ENCODE peak calls at places on chromosomes 3 and 15, in eight cellular contexts. One of them, this sample, is unnamed.

GRCh38 chr3:127674099-127674792 is 1.5 kb downstream of the ABTB1 start:
- DNase-seq in lower leg skin: peak
- DNase-seq in amygdala: no peak
- DNase-seq in stimulated activated CD4-positive, alpha-beta T cell treated with anti-CD3 and anti-CD28 coated beads, Interleukin-2, amount 100 ng/mL, for 48 hours: no peak
- DNase-seq in amniotic stem cell: no peak
- DNase-seq in CD4-positive, alpha-beta memory T cell: no peak
- DNase-seq in MV-4-11: no peak
- DNase-seq in suprapubic skin: peak
- DNase-seq in this sample: no peak

GRCh38 chr15:89401636-89402252 is 67.1 kb upstream of the POLG start:
- DNase-seq in lower leg skin: no peak
- DNase-seq in suprapubic skin: no peak
- DNase-seq in amniotic stem cell: peak
- DNase-seq in MV-4-11: peak
- DNase-seq in amygdala: no peak
- DNase-seq in stimulated activated CD4-positive, alpha-beta T cell treated with anti-CD3 and anti-CD28 coated beads, Interleukin-2, amount 100 ng/mL, for 48 hours: no peak
- DNase-seq in CD4-positive, alpha-beta memory T cell: no peak
- DNase-seq in this sample: peak

GRCh38 chr3:163185721-163186350 is 1689.2 kb downstream of the OTOL1 start:
- DNase-seq in CD4-positive, alpha-beta memory T cell: no peak
- DNase-seq in lower leg skin: no peak
- DNase-seq in suprapubic skin: no peak
- DNase-seq in amygdala: no peak
- DNase-seq in amniotic stem cell: no peak
- DNase-seq in stimulated activated CD4-positive, alpha-beta T cell treated with anti-CD3 and anti-CD28 coated beads, Interleukin-2, amount 100 ng/mL, for 48 hours: no peak
- DNase-seq in MV-4-11: no peak
- DNase-seq in this sample: no peak

GRCh38 chr3:101513419-101513986 is 491 bp upstream of the SENP7 start:
- DNase-seq in MV-4-11: no peak
- DNase-seq in suprapubic skin: no peak
- DNase-seq in CD4-positive, alpha-beta memory T cell: no peak
- DNase-seq in stimulated activated CD4-positive, alpha-beta T cell treated with anti-CD3 and anti-CD28 coated beads, Interleukin-2, amount 100 ng/mL, for 48 hours: no peak
- DNase-seq in lower leg skin: no peak
- DNase-seq in amygdala: no peak
- DNase-seq in amniotic stem cell: peak
- DNase-seq in this sample: no peak

GRCh38 chr15:64521726-64522164 is 61.4 kb downstream of the ZNF609 start:
- DNase-seq in MV-4-11: peak
- DNase-seq in CD4-positive, alpha-beta memory T cell: no peak
- DNase-seq in amniotic stem cell: no peak
- DNase-seq in lower leg skin: no peak
- DNase-seq in suprapubic skin: no peak
- DNase-seq in stimulated activated CD4-positive, alpha-beta T cell treated with anti-CD3 and anti-CD28 coated beads, Interleukin-2, amount 100 ng/mL, for 48 hours: no peak
- DNase-seq in amygdala: peak
- DNase-seq in this sample: peak

GRCh38 chr15:41024141-41024540 is 70.9 kb downstream of the CHAC1 start:
- DNase-seq in amygdala: no peak
- DNase-seq in lower leg skin: no peak
- DNase-seq in stimulated activated CD4-positive, alpha-beta T cell treated with anti-CD3 and anti-CD28 coated beads, Interleukin-2, amount 100 ng/mL, for 48 hours: no peak
- DNase-seq in CD4-positive, alpha-beta memory T cell: no peak
- DNase-seq in suprapubic skin: no peak
- DNase-seq in MV-4-11: no peak
- DNase-seq in amniotic stem cell: peak
- DNase-seq in this sample: no peak

GRCh38 chr3:42024578-42025387 is 62.9 kb upstream of the ULK4 start:
- DNase-seq in MV-4-11: no peak
- DNase-seq in stimulated activated CD4-positive, alpha-beta T cell treated with anti-CD3 and anti-CD28 coated beads, Interleukin-2, amount 100 ng/mL, for 48 hours: no peak
- DNase-seq in lower leg skin: no peak
- DNase-seq in suprapubic skin: no peak
- DNase-seq in amygdala: peak
- DNase-seq in CD4-positive, alpha-beta memory T cell: no peak
- DNase-seq in amniotic stem cell: no peak
- DNase-seq in this sample: no peak

GRCh38 chr3:177810162-177810623 is 612.9 kb upstream of the TBL1XR1 start:
- DNase-seq in CD4-positive, alpha-beta memory T cell: peak
- DNase-seq in lower leg skin: no peak
- DNase-seq in suprapubic skin: no peak
- DNase-seq in amniotic stem cell: peak
- DNase-seq in MV-4-11: no peak
- DNase-seq in stimulated activated CD4-positive, alpha-beta T cell treated with anti-CD3 and anti-CD28 coated beads, Interleukin-2, amount 100 ng/mL, for 48 hours: no peak
- DNase-seq in amygdala: no peak
- DNase-seq in this sample: peak

GRCh38 chr3:126621627-126622345 is 33.1 kb downstream of the TXNRD3 start:
- DNase-seq in CD4-positive, alpha-beta memory T cell: no peak
- DNase-seq in amniotic stem cell: peak
- DNase-seq in stimulated activated CD4-positive, alpha-beta T cell treated with anti-CD3 and anti-CD28 coated beads, Interleukin-2, amount 100 ng/mL, for 48 hours: no peak
- DNase-seq in suprapubic skin: no peak
- DNase-seq in amygdala: no peak
- DNase-seq in MV-4-11: no peak
- DNase-seq in lower leg skin: no peak
- DNase-seq in this sample: peak

GRCh38 chr3:108404409-108404808 is 106.0 kb downstream of the MYH15 start:
- DNase-seq in amygdala: no peak
- DNase-seq in suprapubic skin: no peak
- DNase-seq in amniotic stem cell: no peak
- DNase-seq in lower leg skin: no peak
- DNase-seq in CD4-positive, alpha-beta memory T cell: no peak
- DNase-seq in stimulated activated CD4-positive, alpha-beta T cell treated with anti-CD3 and anti-CD28 coated beads, Interleukin-2, amount 100 ng/mL, for 48 hours: no peak
- DNase-seq in MV-4-11: no peak
- DNase-seq in this sample: no peak

GRCh38 chr3:175668300-175668699 is 809.2 kb downstream of the NAALADL2 start:
- DNase-seq in lower leg skin: no peak
- DNase-seq in suprapubic skin: no peak
- DNase-seq in MV-4-11: no peak
- DNase-seq in amniotic stem cell: no peak
- DNase-seq in amygdala: no peak
- DNase-seq in CD4-positive, alpha-beta memory T cell: no peak
- DNase-seq in stimulated activated CD4-positive, alpha-beta T cell treated with anti-CD3 and anti-CD28 coated beads, Interleukin-2, amount 100 ng/mL, for 48 hours: no peak
- DNase-seq in this sample: no peak

GRCh38 chr3:10299679-10300078 is 6.9 kb upstream of the GHRL start:
- DNase-seq in MV-4-11: no peak
- DNase-seq in CD4-positive, alpha-beta memory T cell: no peak
- DNase-seq in amniotic stem cell: no peak
- DNase-seq in stimulated activated CD4-positive, alpha-beta T cell treated with anti-CD3 and anti-CD28 coated beads, Interleukin-2, amount 100 ng/mL, for 48 hours: no peak
- DNase-seq in lower leg skin: no peak
- DNase-seq in amygdala: no peak
- DNase-seq in suprapubic skin: no peak
- DNase-seq in this sample: no peak

GRCh38 chr3:137110392-137110996 is 152.7 kb downstream of the IL20RB start:
- DNase-seq in lower leg skin: no peak
- DNase-seq in suprapubic skin: no peak
- DNase-seq in MV-4-11: peak
- DNase-seq in CD4-positive, alpha-beta memory T cell: no peak
- DNase-seq in stimulated activated CD4-positive, alpha-beta T cell treated with anti-CD3 and anti-CD28 coated beads, Interleukin-2, amount 100 ng/mL, for 48 hours: no peak
- DNase-seq in amniotic stem cell: no peak
- DNase-seq in amygdala: no peak
- DNase-seq in this sample: peak

GRCh38 chr3:189146842-189147241 is 24.9 kb upstream of the TPRG1 start:
- DNase-seq in MV-4-11: no peak
- DNase-seq in suprapubic skin: no peak
- DNase-seq in CD4-positive, alpha-beta memory T cell: no peak
- DNase-seq in amniotic stem cell: no peak
- DNase-seq in stimulated activated CD4-positive, alpha-beta T cell treated with anti-CD3 and anti-CD28 coated beads, Interleukin-2, amount 100 ng/mL, for 48 hours: no peak
- DNase-seq in lower leg skin: no peak
- DNase-seq in amygdala: no peak
- DNase-seq in this sample: no peak

GRCh38 chr3:177525987-177526712 is 328.9 kb upstream of the TBL1XR1 start:
- DNase-seq in stimulated activated CD4-positive, alpha-beta T cell treated with anti-CD3 and anti-CD28 coated beads, Interleukin-2, amount 100 ng/mL, for 48 hours: no peak
- DNase-seq in amniotic stem cell: no peak
- DNase-seq in CD4-positive, alpha-beta memory T cell: no peak
- DNase-seq in lower leg skin: no peak
- DNase-seq in suprapubic skin: no peak
- DNase-seq in amygdala: peak
- DNase-seq in MV-4-11: peak
- DNase-seq in this sample: no peak

GRCh38 chr3:189781384-189781783 is 150.2 kb downstream of the TP63 start:
- DNase-seq in CD4-positive, alpha-beta memory T cell: no peak
- DNase-seq in stimulated activated CD4-positive, alpha-beta T cell treated with anti-CD3 and anti-CD28 coated beads, Interleukin-2, amount 100 ng/mL, for 48 hours: no peak
- DNase-seq in MV-4-11: no peak
- DNase-seq in amniotic stem cell: no peak
- DNase-seq in lower leg skin: no peak
- DNase-seq in amygdala: no peak
- DNase-seq in suprapubic skin: no peak
- DNase-seq in this sample: no peak

GRCh38 chr3:106908181-106908938 is 468.9 kb upstream of the CCDC54 start:
- DNase-seq in amniotic stem cell: no peak
- DNase-seq in CD4-positive, alpha-beta memory T cell: no peak
- DNase-seq in lower leg skin: no peak
- DNase-seq in MV-4-11: no peak
- DNase-seq in amygdala: no peak
- DNase-seq in suprapubic skin: no peak
- DNase-seq in stimulated activated CD4-positive, alpha-beta T cell treated with anti-CD3 and anti-CD28 coated beads, Interleukin-2, amount 100 ng/mL, for 48 hours: no peak
- DNase-seq in this sample: no peak

GRCh38 chr3:3665546-3665945 is 133.7 kb upstream of the LRRN1 start:
- DNase-seq in CD4-positive, alpha-beta memory T cell: no peak
- DNase-seq in amygdala: no peak
- DNase-seq in lower leg skin: no peak
- DNase-seq in amniotic stem cell: no peak
- DNase-seq in suprapubic skin: no peak
- DNase-seq in stimulated activated CD4-positive, alpha-beta T cell treated with anti-CD3 and anti-CD28 coated beads, Interleukin-2, amount 100 ng/mL, for 48 hours: no peak
- DNase-seq in MV-4-11: no peak
- DNase-seq in this sample: no peak

GRCh38 chr3:126432901-126433480 is 38.3 kb downstream of the CFAP100 start:
- DNase-seq in amygdala: no peak
- DNase-seq in suprapubic skin: no peak
- DNase-seq in MV-4-11: no peak
- DNase-seq in lower leg skin: peak
- DNase-seq in amniotic stem cell: no peak
- DNase-seq in stimulated activated CD4-positive, alpha-beta T cell treated with anti-CD3 and anti-CD28 coated beads, Interleukin-2, amount 100 ng/mL, for 48 hours: no peak
- DNase-seq in CD4-positive, alpha-beta memory T cell: no peak
- DNase-seq in this sample: no peak

GRCh38 chr3:192571197-192571791 is 156.0 kb downstream of the FGF12 start:
- DNase-seq in stimulated activated CD4-positive, alpha-beta T cell treated with anti-CD3 and anti-CD28 coated beads, Interleukin-2, amount 100 ng/mL, for 48 hours: no peak
- DNase-seq in MV-4-11: no peak
- DNase-seq in amniotic stem cell: peak
- DNase-seq in CD4-positive, alpha-beta memory T cell: no peak
- DNase-seq in amygdala: peak
- DNase-seq in suprapubic skin: no peak
- DNase-seq in lower leg skin: no peak
- DNase-seq in this sample: no peak

GRCh38 chr3:149604125-149604851 is 53.5 kb downstream of the WWTR1 start:
- DNase-seq in MV-4-11: no peak
- DNase-seq in CD4-positive, alpha-beta memory T cell: no peak
- DNase-seq in stimulated activated CD4-positive, alpha-beta T cell treated with anti-CD3 and anti-CD28 coated beads, Interleukin-2, amount 100 ng/mL, for 48 hours: no peak
- DNase-seq in amygdala: no peak
- DNase-seq in lower leg skin: no peak
- DNase-seq in suprapubic skin: no peak
- DNase-seq in amniotic stem cell: no peak
- DNase-seq in this sample: no peak